ENCODE peak calls at places on chromosome 20, in seven cellular contexts. R, J, N, X, D, S and I are unnamed samples.

GRCh38 chr20:57661201-57662027 is 41.2 kb upstream of the ZBP1 start:
- DNase-seq in R (no peak), J (no peak), N (no peak), X (no peak), D (peak; percentile 34), S (peak; percentile 10), I (no peak)

GRCh38 chr20:33305591-33306057 is 22.6 kb downstream of the BPIFB1 start:
- DNase-seq in R (no peak), J (no peak), N (no peak), X (peak; percentile 2), D (no peak), S (no peak), I (no peak)

GRCh38 chr20:23609486-23610109 is 3.9 kb upstream of the CST9 start:
- DNase-seq in R (no peak), J (no peak), N (no peak), X (no peak), D (no peak), S (no peak), I (no peak)

GRCh38 chr20:4788314-4788713 is 66.6 kb downstream of the PRND start:
- DNase-seq in R (no peak), J (no peak), N (no peak), X (no peak), D (no peak), S (no peak), I (no peak)

GRCh38 chr20:19974621-19975435 is 42.3 kb upstream of the NAA20 start:
- DNase-seq in R (peak; percentile 93), J (peak; percentile 89), N (peak; percentile 89), X (peak; percentile 90), D (peak; percentile 60), S (peak; percentile 70), I (peak; percentile 77)

GRCh38 chr20:50009521-50010454 is 27.0 kb downstream of the SNAI1 start:
- DNase-seq in R (no peak), J (no peak), N (no peak), X (no peak), D (no peak), S (no peak), I (no peak)

GRCh38 chr20:34824026-34824860 is 1.2 kb downstream of the NCOA6 start:
- DNase-seq in R (no peak), J (no peak), N (peak; percentile 78), X (peak; percentile 27), D (peak; percentile 95), S (peak; percentile 19), I (peak; percentile 41)

GRCh38 chr20:63402178-63402859 is 41.2 kb upstream of the CHRNA4 start:
- DNase-seq in R (no peak), J (no peak), N (no peak), X (no peak), D (no peak), S (no peak), I (no peak)

GRCh38 chr20:21103582-21104465 is 2.3 kb downstream of the LINC00237 start:
- DNase-seq in R (no peak), J (no peak), N (no peak), X (no peak), D (no peak), S (no peak), I (no peak)

GRCh38 chr20:25461281-25461650 is 53.8 kb downstream of the GINS1 start:
- DNase-seq in R (no peak), J (no peak), N (no peak), X (no peak), D (no peak), S (no peak), I (no peak)

GRCh38 chr20:57397693-57398108 is 6.5 kb downstream of the RBM38 start:
- DNase-seq in R (no peak), J (no peak), N (no peak), X (no peak), D (no peak), S (no peak), I (no peak)

GRCh38 chr20:695165-695866 is 19.7 kb upstream of the SCRT2 start:
- DNase-seq in R (no peak), J (no peak), N (no peak), X (no peak), D (peak; percentile 1), S (no peak), I (no peak)

GRCh38 chr20:55166063-55166462 is 690.7 kb downstream of the DOK5 start:
- DNase-seq in R (no peak), J (no peak), N (no peak), X (no peak), D (no peak), S (no peak), I (no peak)

GRCh38 chr20:24720957-24721356 is 228.1 kb upstream of the CST7 start:
- DNase-seq in R (no peak), J (no peak), N (no peak), X (no peak), D (no peak), S (no peak), I (no peak)

GRCh38 chr20:32536861-32537656 is 48.1 kb downstream of the NOL4L start:
- DNase-seq in R (no peak), J (no peak), N (peak; percentile 81), X (no peak), D (peak; percentile 73), S (no peak), I (no peak)

GRCh38 chr20:38805502-38805957 is at the start of gene PPP1R16B:
- DNase-seq in R (no peak), J (no peak), N (peak; percentile 15), X (no peak), D (no peak), S (no peak), I (no peak)

GRCh38 chr20:21125072-21125848 is 622 bp upstream of the KIZ start:
- DNase-seq in R (no peak), J (no peak), N (peak; percentile 48), X (peak; percentile 46), D (peak; percentile 77), S (no peak), I (no peak)

GRCh38 chr20:21229163-21229562 is 74.0 kb upstream of the XRN2 start:
- DNase-seq in R (no peak), J (no peak), N (no peak), X (no peak), D (no peak), S (no peak), I (no peak)

GRCh38 chr20:49268600-49269365 is 9.1 kb downstream of the ZNFX1 start:
- DNase-seq in R (peak; percentile 47), J (no peak), N (no peak), X (peak; percentile 37), D (no peak), S (no peak), I (no peak)

GRCh38 chr20:21167261-21167660 is 41.4 kb downstream of the KIZ start:
- DNase-seq in R (no peak), J (no peak), N (no peak), X (no peak), D (no peak), S (no peak), I (no peak)

DNA sequence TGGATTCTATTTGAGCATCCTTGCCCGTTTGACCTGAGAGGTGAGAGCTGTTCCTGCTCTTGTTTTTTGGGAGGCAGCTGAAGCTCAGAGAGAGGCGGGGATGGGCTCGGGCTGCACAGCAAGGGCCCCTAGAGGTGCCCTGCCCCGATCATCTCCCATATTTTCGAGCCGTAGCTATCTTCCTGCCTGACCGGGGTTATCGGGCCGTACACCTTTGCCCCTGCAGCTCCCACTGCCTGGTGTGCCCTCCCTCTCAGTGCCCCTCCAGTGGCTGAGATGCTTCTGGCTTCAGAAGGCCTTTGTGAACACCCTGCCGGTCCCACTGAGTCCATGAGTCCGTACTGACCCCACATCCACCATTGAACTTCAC is 6.7 kb downstream of the SRC start:
- DNase-seq in R (no peak), J (no peak), N (no peak), X (no peak), D (peak; percentile 30), S (no peak), I (no peak)
- TF ChIP-seq CTCF in R (no peak), J (no peak), N (no peak), X (no peak), D (no peak), S (no peak), I (no peak)

GRCh38 chr20:59945175-59945574 is 5.0 kb downstream of the FAM217B start:
- DNase-seq in R (no peak), J (no peak), N (no peak), X (no peak), D (no peak), S (no peak), I (no peak)

GRCh38 chr20:59949911-59950310 is 8.3 kb upstream of the CDH26 start:
- DNase-seq in R (no peak), J (no peak), N (no peak), X (no peak), D (no peak), S (no peak), I (no peak)

GRCh38 chr20:59945731-59946130 is 5.5 kb downstream of the FAM217B start:
- DNase-seq in R (no peak), J (no peak), N (no peak), X (no peak), D (no peak), S (no peak), I (no peak)

GRCh38 chr20:59948212-59948611 is 8.0 kb downstream of the FAM217B start:
- DNase-seq in R (no peak), J (no peak), N (no peak), X (no peak), D (no peak), S (no peak), I (no peak)

DNA sequence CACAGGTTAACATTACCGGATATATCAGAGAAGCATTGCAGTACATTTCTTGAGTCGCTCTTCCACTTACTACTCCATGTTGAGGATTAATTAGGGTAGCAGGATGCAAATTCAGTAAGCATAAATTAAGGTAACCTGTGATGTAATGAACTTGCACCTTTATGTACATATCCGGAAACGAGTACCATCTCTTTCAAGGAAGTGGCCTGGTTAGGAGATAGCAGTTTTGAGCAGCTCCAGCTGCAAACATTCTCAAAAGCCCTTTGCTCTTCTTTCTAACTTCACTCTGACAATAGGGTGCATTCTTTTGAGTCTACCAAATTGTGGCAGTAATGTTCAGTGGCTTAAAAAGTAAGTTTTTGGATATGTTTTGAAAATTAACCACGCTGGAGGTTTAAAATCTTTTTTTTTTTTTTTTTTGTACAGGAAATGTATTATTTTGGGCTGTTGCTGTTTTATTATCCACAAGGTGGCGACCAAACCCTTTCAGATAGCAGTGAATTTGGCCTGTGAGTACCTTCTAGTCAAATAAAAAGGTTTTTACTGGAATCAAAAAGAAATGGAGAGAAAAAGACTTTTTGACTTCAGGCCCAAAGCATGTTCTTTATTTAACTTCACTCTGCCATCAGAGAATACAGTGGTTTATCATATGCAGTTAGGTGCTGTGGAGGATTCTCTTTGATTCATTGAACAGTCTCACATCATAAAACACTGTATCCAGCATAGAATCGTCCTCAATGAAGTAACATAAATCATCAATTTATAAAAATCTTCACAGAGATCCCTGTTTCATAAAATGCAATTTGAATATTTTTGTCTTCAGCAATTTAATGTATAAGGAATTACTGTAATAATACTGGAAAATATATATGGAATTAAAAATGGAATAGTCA is 8.9 kb downstream of the FAM217B start:
- DNase-seq in R (peak; percentile 45), J (no peak), N (no peak), X (peak; percentile 45), D (peak; percentile 59), S (no peak), I (no peak)
- H3K4me3 ChIP-seq in R (no peak overlapping the region), J (no peak overlapping the region), N (no peak overlapping the region), X (no peak overlapping the region), D (no peak overlapping the region), S (no peak overlapping the region), I (no peak overlapping the region)

GRCh38 chr20:2402271-2402980 is 21.7 kb downstream of the TGM6 start:
- DNase-seq in R (no peak), J (peak; percentile 11), N (no peak), X (peak; percentile 62), D (no peak), S (no peak), I (no peak)
- TF ChIP-seq CTCF in R (peak; percentile 51), J (no peak), N (no peak), X (peak; percentile 43), D (peak; percentile 34), S (no peak), I (peak; percentile 41)

GRCh38 chr20:1897965-1898464 is 2.8 kb downstream of the SIRPA start:
- DNase-seq in R (no peak), J (peak; percentile 81), N (no peak), X (no peak), D (no peak), S (no peak), I (no peak)
- H3K4me3 ChIP-seq in R (no peak overlapping the region), J (no peak overlapping the region), N (no peak overlapping the region), X (no peak overlapping the region), D (no peak overlapping the region), S (no peak overlapping the region), I (no peak overlapping the region)